ENCODE peak calls at places on chromosomes 2 and 18, in four cellular contexts. T is epithelial cell of prostate, I is mesenchymal stem cell, U is testis. G is an unnamed sample.

GRCh38 chr2:148829618-148830017 is 45.4 kb upstream of the KIF5C start:
- DNase-seq in T (no peak), I (no peak), U (no peak), G (peak; percentile 66)

GRCh38 chr2:102027036-102027702 is 35.4 kb downstream of the IL1R2 start:
- DNase-seq in T (no peak), I (peak; percentile 89), U (no peak), G (no peak)

GRCh38 chr2:8622924-8623465 is 58.9 kb upstream of the ID2 start:
- DNase-seq in T (no peak), I (no peak), U (no peak), G (no peak)

GRCh38 chr2:3459185-3460015 is 59.9 kb downstream of the ADI1 start:
- DNase-seq in T (no peak), I (no peak), U (peak; percentile 56), G (peak; percentile 56)

GRCh38 chr2:7018261-7018701 is 101.1 kb downstream of the RNF144A start:
- DNase-seq in T (no peak), I (no peak), U (no peak), G (no peak)

GRCh38 chr2:233928594-233929351 is 11.6 kb downstream of the TRPM8 start:
- DNase-seq in T (no peak), I (peak; percentile 4), U (peak; percentile 43), G (peak; percentile 64)

GRCh38 chr18:22408059-22408458 is 9.7 kb downstream of the CTAGE1 start:
- DNase-seq in T (no peak), I (no peak), U (no peak), G (no peak)

GRCh38 chr2:225462945-225463344 is 63.4 kb downstream of the NYAP2 start:
- DNase-seq in T (no peak), I (no peak), U (no peak), G (no peak)

GRCh38 chr2:165745916-165746315 is 48.1 kb downstream of the GALNT3 start:
- DNase-seq in T (no peak), I (no peak), U (no peak), G (no peak)

GRCh38 chr2:47264183-47264582 is 109.1 kb upstream of the STPG4 start:
- DNase-seq in T (no peak), I (no peak), U (no peak), G (no peak)

GRCh38 chr2:148619560-148620190 is 24.9 kb upstream of the EPC2 start:
- DNase-seq in T (no peak), I (no peak), U (no peak), G (no peak)

DNA sequence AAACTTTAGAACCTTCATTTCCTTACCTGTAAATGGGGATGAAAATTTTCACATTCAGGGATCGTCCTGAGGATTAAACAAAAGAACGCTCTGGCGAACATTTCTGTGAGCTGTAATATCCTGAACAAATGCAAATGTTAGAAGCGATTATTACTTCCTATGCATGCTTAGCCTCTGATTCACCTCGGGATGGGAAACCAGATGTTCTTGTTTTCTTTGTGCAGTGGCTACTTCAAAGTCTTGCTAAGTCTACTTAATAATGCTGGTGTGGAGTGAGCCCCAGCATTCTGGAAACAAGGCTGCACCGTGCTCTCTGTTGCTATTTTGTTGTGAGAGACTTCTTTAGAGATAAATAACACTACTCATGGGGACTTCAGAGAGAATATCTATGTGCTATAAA is 119.1 kb upstream of the PELI1 start:
- DNase-seq in T (peak; percentile 60), I (peak; percentile 82), U (no peak), G (no peak)
- H3K27ac ChIP-seq in T (peak overlapping the region; percentile 81), I (peak overlapping the region; percentile 75), U (no peak overlapping the region), G (no peak overlapping the region)

DNA sequence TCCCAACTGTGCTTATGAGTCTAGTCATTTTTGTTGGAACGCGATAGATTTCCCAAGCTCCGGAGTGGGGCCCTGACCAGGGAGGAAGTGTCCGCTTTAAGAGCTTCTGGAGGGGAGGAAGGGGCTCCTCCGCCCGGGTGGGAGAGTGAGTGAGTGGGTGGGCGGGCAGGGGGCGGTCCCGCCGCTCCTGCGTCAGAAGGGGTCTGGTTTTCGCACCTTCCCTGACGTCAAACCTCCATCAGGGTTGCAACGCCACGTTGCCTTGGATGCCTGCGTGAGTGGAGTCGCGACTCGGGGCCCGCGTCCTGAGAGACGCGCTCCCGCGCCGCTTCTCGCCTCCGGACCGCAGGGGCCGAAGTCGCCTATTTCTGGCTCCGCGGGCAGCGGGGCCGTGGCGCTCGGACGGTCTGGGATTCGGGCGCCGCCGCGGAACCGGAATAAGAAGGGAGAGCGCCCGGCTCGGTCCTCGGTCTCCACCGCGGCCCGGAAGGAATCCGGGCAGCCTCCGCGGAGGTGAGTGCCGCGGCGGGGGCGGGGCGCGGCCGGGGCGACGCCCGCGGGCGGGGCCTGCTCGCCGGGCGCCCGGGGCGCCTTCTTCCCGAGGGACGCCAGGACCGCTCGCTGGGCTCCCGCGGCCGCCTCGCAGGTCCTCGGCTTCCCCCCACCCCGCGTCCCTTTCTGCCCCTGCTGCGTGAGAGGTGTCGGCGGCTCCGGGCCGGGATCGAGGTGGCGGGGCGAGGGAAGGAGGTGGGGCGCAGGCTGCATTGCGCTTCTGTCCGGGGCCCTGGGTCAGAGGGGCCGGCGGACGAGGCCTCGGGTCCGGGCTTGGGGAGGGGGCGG is at the start of gene ZDBF2:
- DNase-seq in T (no peak), I (peak; percentile 78), U (peak; percentile 69), G (peak; percentile 78)
- H3K27ac ChIP-seq in T (peak within 1 kb of the TSS; percentile 33), I (no peak within 1 kb of the TSS), U (peak within 1 kb of the TSS; percentile 77), G (peak within 1 kb of the TSS; percentile 93)

DNA sequence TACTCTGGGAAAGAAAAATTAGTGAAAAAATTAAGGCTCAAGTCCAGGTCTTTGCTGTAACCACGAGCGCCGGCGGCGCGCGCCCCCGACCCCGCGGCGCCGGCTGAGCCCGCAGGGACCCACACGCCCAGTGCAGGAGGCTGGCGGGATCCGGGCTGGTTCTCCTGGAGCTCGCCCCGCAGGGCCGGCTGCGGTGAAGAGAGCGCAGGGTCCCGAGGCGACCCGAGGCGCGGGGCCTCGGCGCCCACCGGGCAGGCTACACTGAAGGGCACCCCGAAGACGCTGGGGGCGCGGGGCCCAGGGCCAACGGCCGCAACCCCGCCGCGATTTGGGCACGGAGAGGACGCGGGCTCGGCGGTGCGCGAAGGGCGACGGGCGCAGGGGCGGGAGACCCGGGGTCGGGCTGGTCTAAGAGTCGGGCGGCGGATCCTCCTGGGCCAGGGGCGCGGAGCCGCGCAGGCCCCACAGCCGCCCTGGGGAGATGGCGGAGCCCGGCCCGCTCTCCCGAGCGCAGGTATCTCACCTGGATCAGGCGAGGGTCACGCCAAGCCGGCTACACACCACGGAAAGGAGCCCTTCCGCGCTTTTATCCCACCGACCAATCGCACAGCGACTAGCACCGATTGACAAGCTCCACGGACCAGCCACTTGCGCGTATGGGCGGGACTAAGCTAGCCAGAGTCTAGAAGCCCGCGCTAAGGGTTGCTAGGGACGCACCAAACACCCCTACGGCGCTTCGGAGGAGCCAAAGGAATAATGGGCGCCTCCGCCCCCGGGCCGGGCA is at the start of gene PASK:
- DNase-seq in T (peak; percentile 91), I (peak; percentile 95), U (peak; percentile 99), G (peak; percentile 97)
- H3K27ac ChIP-seq in T (peak within 1 kb of the TSS; percentile 39), I (no peak within 1 kb of the TSS), U (no peak within 1 kb of the TSS), G (peak within 1 kb of the TSS; percentile 85)

DNA sequence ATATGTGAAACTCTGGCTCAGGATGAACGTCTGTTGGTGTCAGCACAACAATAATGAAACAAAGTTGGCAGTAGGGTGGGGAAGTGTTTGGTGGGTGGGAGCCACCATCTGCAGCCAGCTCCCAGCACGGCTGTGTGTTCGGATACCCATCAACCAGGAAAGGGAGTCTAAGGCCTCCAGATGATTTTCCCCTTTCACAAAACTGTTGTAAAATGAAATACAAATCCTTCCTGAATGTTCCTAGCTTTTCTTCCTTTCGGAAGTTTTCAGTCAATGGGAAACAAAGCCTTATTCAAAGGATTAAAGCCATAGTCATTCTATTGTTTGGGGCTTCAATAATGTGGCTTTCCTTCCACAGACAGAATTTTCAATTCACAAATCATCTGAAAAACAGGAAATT is 14.5 kb upstream of the DARS1 start:
- DNase-seq in T (no peak), I (no peak), U (no peak), G (no peak)
- H3K27ac ChIP-seq in T (no peak overlapping the region), I (no peak overlapping the region), U (no peak overlapping the region), G (no peak overlapping the region)

GRCh38 chr2:160474319-160474645 is 19.3 kb downstream of the RBMS1 start:
- DNase-seq in T (no peak), I (peak; percentile 51), U (no peak), G (no peak)
- H3K27ac ChIP-seq in T (peak overlapping the region; percentile 6), I (no peak overlapping the region), U (no peak overlapping the region), G (no peak overlapping the region)

DNA sequence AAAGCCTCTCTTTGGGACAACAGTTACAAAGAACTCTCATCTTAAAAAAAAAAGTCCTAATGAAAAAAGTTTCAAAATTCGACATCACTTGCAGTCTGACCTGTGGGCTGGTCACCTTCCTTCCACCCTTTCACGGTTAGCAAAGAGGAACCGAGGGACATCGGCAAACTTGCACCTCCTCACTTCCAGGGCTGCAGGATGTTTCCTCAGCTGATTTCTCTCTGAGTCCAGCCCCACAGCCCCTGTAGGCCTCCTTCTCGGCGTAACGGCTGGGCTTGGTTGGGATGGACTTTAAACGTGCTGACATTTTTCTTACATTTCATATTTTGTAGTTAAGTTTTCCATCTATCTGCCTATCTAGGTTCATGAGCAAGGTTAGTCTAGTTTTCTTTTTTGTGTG is 5.7 kb upstream of the CAB39 start:
- DNase-seq in T (no peak), I (no peak), U (no peak), G (no peak)
- H3K27ac ChIP-seq in T (no peak overlapping the region), I (no peak overlapping the region), U (no peak overlapping the region), G (no peak overlapping the region)

GRCh38 chr2:197296861-197297260 is 13.7 kb downstream of the ANKRD44 start:
- DNase-seq in T (no peak), I (no peak), U (no peak), G (no peak)

GRCh38 chr2:197297772-197298318 is 12.7 kb downstream of the ANKRD44 start:
- DNase-seq in T (no peak), I (no peak), U (no peak), G (no peak)

GRCh38 chr2:197297262-197297661 is 13.3 kb downstream of the ANKRD44 start:
- DNase-seq in T (no peak), I (no peak), U (no peak), G (no peak)

GRCh38 chr2:197300139-197300538 is 10.4 kb downstream of the ANKRD44 start:
- DNase-seq in T (peak; percentile 65), I (no peak), U (no peak), G (no peak)

GRCh38 chr2:197298609-197299008 is 12.0 kb downstream of the ANKRD44 start:
- DNase-seq in T (no peak), I (no peak), U (no peak), G (no peak)
- H3K27ac ChIP-seq in T (no peak overlapping the region), I (no peak overlapping the region), U (no peak overlapping the region), G (no peak overlapping the region)

GRCh38 chr2:42921721-42922120 is 129.3 kb upstream of the HAAO start:
- DNase-seq in T (no peak), I (no peak), U (no peak), G (no peak)
- H3K27ac ChIP-seq in T (no peak overlapping the region), I (no peak overlapping the region), U (peak overlapping the region; percentile 67), G (peak overlapping the region; percentile 37)

GRCh38 chr2:121214296-121214695 is 70.7 kb downstream of the TFCP2L1 start:
- DNase-seq in T (no peak), I (no peak), U (no peak), G (no peak)
- H3K27ac ChIP-seq in T (no peak overlapping the region), I (no peak overlapping the region), U (no peak overlapping the region), G (no peak overlapping the region)

GRCh38 chr2:242038928-242039341 is 169.4 kb downstream of the RTP5 start:
- DNase-seq in T (no peak), I (no peak), U (no peak), G (no peak)
- H3K27ac ChIP-seq in T (no peak overlapping the region), I (no peak overlapping the region), U (no peak overlapping the region), G (no peak overlapping the region)

G was measured in WERI-Rb-1.